ENCODE peak calls at places on chromosomes 11 and 22, in seven cellular contexts. R is NCI-H82, Q is H4, I is HAP-1, Z is ureter, P is T-helper 1 cell, V is GOT3. W is an unnamed sample.

GRCh38 chr11:68189082-68189481 is 24.0 kb downstream of the KMT5B start:
- DNase-seq in V (no peak), I (no peak), P (no peak), Q (no peak), R (no peak), Z (no peak), W (no peak)

GRCh38 chr22:45212306-45212709 is 28.4 kb downstream of the KIAA0930 start:
- DNase-seq in V (peak; percentile 39), I (no peak), Z (no peak), Q (peak; percentile 90), P (no peak), R (peak; percentile 30), W (no peak)

GRCh38 chr22:43262990-43263644 is 76.2 kb upstream of the TTLL12 start:
- DNase-seq in V (no peak), I (no peak), Z (peak; percentile 50), Q (peak; percentile 28), P (no peak), R (no peak), W (no peak)

GRCh38 chr11:117814766-117815261 is 9.7 kb downstream of the FXYD2 start:
- DNase-seq in Z (peak; percentile 83), R (peak; percentile 73), V (no peak), Q (no peak), P (peak; percentile 72), I (peak; percentile 69), W (no peak)

GRCh38 chr11:72584293-72584921 is 89.8 kb downstream of the PDE2A start:
- DNase-seq in I (no peak), Z (peak; percentile 67), Q (no peak), V (no peak), P (peak; percentile 33), R (no peak), W (no peak)

GRCh38 chr22:29302681-29303465 is 3.6 kb upstream of the GAS2L1 start:
- DNase-seq in Z (no peak), V (no peak), R (peak; percentile 41), Q (no peak), I (no peak), P (no peak), W (no peak)

GRCh38 chr11:119702261-119702591 is 26.8 kb downstream of the NECTIN1 start:
- DNase-seq in R (peak; percentile 96), V (no peak), Q (peak; percentile 20), I (no peak), P (no peak), Z (no peak), W (no peak)

GRCh38 chr11:126311464-126312291 is 7.8 kb downstream of the DCPS start:
- DNase-seq in Z (no peak), R (no peak), I (no peak), P (no peak), V (no peak), Q (no peak), W (no peak)

GRCh38 chr11:86106916-86107315 is 38.0 kb upstream of the PICALM start:
- DNase-seq in V (no peak), P (no peak), Z (no peak), R (no peak), Q (no peak), I (no peak), W (no peak)

GRCh38 chr11:134272381-134273316 is 3.5 kb upstream of the GLB1L3 start:
- DNase-seq in R (peak; percentile 44), Z (no peak), Q (no peak), V (no peak), P (no peak), I (peak; percentile 78), W (no peak)

GRCh38 chr11:22976146-22976545 is 115.9 kb upstream of the CCDC179 start:
- DNase-seq in P (no peak), Q (peak; percentile 80), Z (peak; percentile 43), V (no peak), I (no peak), R (no peak), W (no peak)

GRCh38 chr11:3642071-3642951 is 519 bp upstream of the ART5 start:
- DNase-seq in R (peak; percentile 90), I (peak; percentile 77), Q (peak; percentile 37), V (no peak), P (peak; percentile 57), Z (peak; percentile 56), W (peak; percentile 21)

GRCh38 chr11:119356349-119357031 is 10.0 kb upstream of the MFRP start:
- DNase-seq in I (peak; percentile 72), V (no peak), R (no peak), Q (peak; percentile 69), Z (peak; percentile 85), P (peak; percentile 58), W (no peak)

GRCh38 chr11:102469196-102469821 is 16.7 kb upstream of the TMEM123 start:
- DNase-seq in V (no peak), P (no peak), R (no peak), Z (no peak), Q (no peak), I (no peak), W (no peak)

GRCh38 chr22:30298005-30298701 is 8.8 kb upstream of the CASTOR1 start:
- DNase-seq in I (no peak), Q (no peak), R (peak; percentile 19), V (no peak), Z (peak; percentile 68), P (no peak), W (no peak)

GRCh38 chr11:85764796-85765195 is 46.1 kb downstream of the SYTL2 start:
- DNase-seq in I (no peak), R (no peak), P (no peak), V (no peak), Z (no peak), Q (no peak), W (no peak)

GRCh38 chr22:43007519-43008102 is 7.3 kb downstream of the PACSIN2 start:
- DNase-seq in Q (no peak), Z (no peak), V (no peak), P (no peak), I (no peak), R (no peak), W (no peak)